ENCODE peak calls at places on chromosomes 2 and 18, in ten cellular contexts. One of them, this sample, is unnamed.

GRCh38 chr18:66900837-66901236 is 296.9 kb upstream of the CDH19 start:
- DNase-seq in upper lobe of left lung: no peak
- DNase-seq in suprapubic skin: no peak
- DNase-seq in HCT116: no peak
- DNase-seq in sigmoid colon: no peak
- DNase-seq in endothelial cell of umbilical vein: no peak
- DNase-seq in K562: no peak
- DNase-seq in stomach: no peak
- DNase-seq in spleen: no peak
- DNase-seq in HL-60: no peak
- DNase-seq in this sample: no peak

GRCh38 chr18:43192408-43192807 is 76.9 kb upstream of the RIT2 start:
- DNase-seq in upper lobe of left lung: no peak
- DNase-seq in suprapubic skin: no peak
- DNase-seq in HCT116: no peak
- DNase-seq in sigmoid colon: no peak
- DNase-seq in endothelial cell of umbilical vein: no peak
- DNase-seq in K562: no peak
- DNase-seq in stomach: no peak
- DNase-seq in spleen: no peak
- DNase-seq in HL-60: no peak
- DNase-seq in this sample: no peak

GRCh38 chr18:33107511-33107910 is 333.0 kb downstream of the CCDC178 start:
- DNase-seq in upper lobe of left lung: no peak
- DNase-seq in suprapubic skin: no peak
- DNase-seq in HCT116: no peak
- DNase-seq in sigmoid colon: no peak
- DNase-seq in endothelial cell of umbilical vein: no peak
- DNase-seq in K562: no peak
- DNase-seq in stomach: no peak
- DNase-seq in spleen: no peak
- DNase-seq in HL-60: no peak
- DNase-seq in this sample: no peak

GRCh38 chr2:186755066-186755465 is 61.2 kb downstream of the FAM171B start:
- DNase-seq in upper lobe of left lung: no peak
- DNase-seq in suprapubic skin: no peak
- DNase-seq in HCT116: no peak
- DNase-seq in sigmoid colon: no peak
- DNase-seq in endothelial cell of umbilical vein: no peak
- DNase-seq in K562: no peak
- DNase-seq in stomach: no peak
- DNase-seq in spleen: no peak
- DNase-seq in HL-60: no peak
- DNase-seq in this sample: no peak

GRCh38 chr2:198316852-198317395 is 512.5 kb downstream of the PLCL1 start:
- DNase-seq in upper lobe of left lung: no peak
- DNase-seq in suprapubic skin: no peak
- DNase-seq in HCT116: no peak
- DNase-seq in sigmoid colon: no peak
- DNase-seq in endothelial cell of umbilical vein: no peak
- DNase-seq in K562: no peak
- DNase-seq in stomach: no peak
- DNase-seq in spleen: no peak
- DNase-seq in HL-60: no peak
- DNase-seq in this sample: no peak

GRCh38 chr18:35131387-35132283 is 90.4 kb downstream of the MAPRE2 start:
- DNase-seq in upper lobe of left lung: no peak
- DNase-seq in suprapubic skin: no peak
- DNase-seq in HCT116: no peak
- DNase-seq in sigmoid colon: no peak
- DNase-seq in endothelial cell of umbilical vein: peak; percentile 60
- DNase-seq in K562: no peak
- DNase-seq in stomach: no peak
- DNase-seq in spleen: no peak
- DNase-seq in HL-60: no peak
- DNase-seq in this sample: no peak

GRCh38 chr18:23812566-23813440 is 123.5 kb downstream of the LAMA3 start:
- DNase-seq in upper lobe of left lung: no peak
- DNase-seq in suprapubic skin: no peak
- DNase-seq in HCT116: peak; percentile 15
- DNase-seq in sigmoid colon: no peak
- DNase-seq in endothelial cell of umbilical vein: peak; percentile 58
- DNase-seq in K562: peak; percentile 24
- DNase-seq in stomach: no peak
- DNase-seq in spleen: no peak
- DNase-seq in HL-60: no peak
- DNase-seq in this sample: no peak

GRCh38 chr2:235432741-235433520 is 60.9 kb upstream of the AGAP1 start:
- DNase-seq in upper lobe of left lung: no peak
- DNase-seq in suprapubic skin: no peak
- DNase-seq in HCT116: no peak
- DNase-seq in sigmoid colon: no peak
- DNase-seq in endothelial cell of umbilical vein: peak; percentile 50
- DNase-seq in K562: no peak
- DNase-seq in stomach: no peak
- DNase-seq in spleen: peak; percentile 74
- DNase-seq in HL-60: no peak
- DNase-seq in this sample: no peak

DNA sequence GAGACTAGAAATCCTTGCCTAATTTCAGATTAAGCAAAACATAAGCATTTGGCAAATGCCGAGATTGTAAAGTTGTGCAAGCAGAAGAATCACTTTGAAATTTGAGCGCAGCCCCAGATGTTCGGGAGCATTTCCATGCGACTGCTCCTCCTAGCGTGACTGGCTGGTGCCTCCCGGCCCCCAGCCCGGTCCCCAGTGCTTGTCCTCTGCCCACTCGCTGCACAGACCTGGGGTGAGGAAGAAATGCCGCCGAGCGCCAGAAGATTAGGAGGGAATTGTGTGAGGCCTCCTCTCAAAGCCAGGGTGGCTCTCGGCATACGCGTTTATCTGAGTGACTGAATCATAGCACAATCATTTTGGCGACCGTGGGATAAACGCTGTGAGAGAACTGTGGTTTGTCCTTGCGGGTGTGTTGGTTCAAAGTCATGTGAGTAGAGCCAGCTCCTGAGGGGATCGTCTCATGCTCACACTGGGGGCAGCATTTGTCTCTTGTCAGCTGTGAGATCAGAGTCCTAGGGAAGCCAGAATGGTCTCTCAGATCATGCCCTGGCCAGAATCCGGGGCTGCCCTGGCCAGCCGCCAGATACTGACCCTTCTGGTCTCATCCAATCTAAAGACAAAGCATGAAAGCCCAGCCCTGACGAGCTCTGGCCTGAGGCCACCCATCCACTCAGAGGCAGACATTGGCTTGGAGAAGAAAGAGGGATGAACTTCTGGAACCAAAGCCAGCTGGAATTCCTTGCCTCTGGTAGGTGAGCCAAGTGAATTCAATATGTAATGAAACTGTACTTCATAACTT is 189.3 kb downstream of the SH3RF3 start:
- DNase-seq in upper lobe of left lung: peak; percentile 92
- DNase-seq in suprapubic skin: peak; percentile 87
- DNase-seq in HCT116: no peak
- DNase-seq in sigmoid colon: peak; percentile 95
- DNase-seq in endothelial cell of umbilical vein: no peak
- DNase-seq in K562: no peak
- DNase-seq in stomach: peak; percentile 50
- DNase-seq in spleen: no peak
- DNase-seq in HL-60: no peak
- DNase-seq in this sample: peak; percentile 53
- TF ChIP-seq POLR2AphosphoS5 in upper lobe of left lung: peak; percentile 13
- TF ChIP-seq POLR2AphosphoS5 in suprapubic skin: peak; percentile 56
- TF ChIP-seq POLR2AphosphoS5 in HCT116: no peak
- TF ChIP-seq POLR2AphosphoS5 in sigmoid colon: peak; percentile 75
- TF ChIP-seq POLR2AphosphoS5 in endothelial cell of umbilical vein: no peak
- TF ChIP-seq POLR2AphosphoS5 in K562: no peak
- TF ChIP-seq POLR2AphosphoS5 in stomach: peak; percentile 35
- TF ChIP-seq POLR2AphosphoS5 in spleen: peak; percentile 41
- TF ChIP-seq POLR2AphosphoS5 in HL-60: no peak
- TF ChIP-seq POLR2AphosphoS5 in this sample: peak; percentile 48

GRCh38 chr2:239479471-239479870 is 78.7 kb upstream of the HDAC4 start:
- DNase-seq in upper lobe of left lung: no peak
- DNase-seq in suprapubic skin: no peak
- DNase-seq in HCT116: no peak
- DNase-seq in sigmoid colon: no peak
- DNase-seq in endothelial cell of umbilical vein: no peak
- DNase-seq in K562: no peak
- DNase-seq in stomach: no peak
- DNase-seq in spleen: no peak
- DNase-seq in HL-60: no peak
- DNase-seq in this sample: no peak

GRCh38 chr2:239475161-239476028 is 74.6 kb upstream of the HDAC4 start:
- DNase-seq in upper lobe of left lung: no peak
- DNase-seq in suprapubic skin: no peak
- DNase-seq in HCT116: no peak
- DNase-seq in sigmoid colon: peak; percentile 52
- DNase-seq in endothelial cell of umbilical vein: no peak
- DNase-seq in K562: no peak
- DNase-seq in stomach: no peak
- DNase-seq in spleen: peak; percentile 47
- DNase-seq in HL-60: no peak
- DNase-seq in this sample: no peak

GRCh38 chr2:239476029-239476756 is 75.4 kb upstream of the HDAC4 start:
- DNase-seq in upper lobe of left lung: no peak
- DNase-seq in suprapubic skin: no peak
- DNase-seq in HCT116: no peak
- DNase-seq in sigmoid colon: no peak
- DNase-seq in endothelial cell of umbilical vein: no peak
- DNase-seq in K562: no peak
- DNase-seq in stomach: no peak
- DNase-seq in spleen: peak; percentile 40
- DNase-seq in HL-60: no peak
- DNase-seq in this sample: no peak

GRCh38 chr2:239477606-239478005 is 76.8 kb upstream of the HDAC4 start:
- DNase-seq in upper lobe of left lung: no peak
- DNase-seq in suprapubic skin: no peak
- DNase-seq in HCT116: no peak
- DNase-seq in sigmoid colon: no peak
- DNase-seq in endothelial cell of umbilical vein: no peak
- DNase-seq in K562: no peak
- DNase-seq in stomach: no peak
- DNase-seq in spleen: peak; percentile 46
- DNase-seq in HL-60: no peak
- DNase-seq in this sample: no peak

DNA sequence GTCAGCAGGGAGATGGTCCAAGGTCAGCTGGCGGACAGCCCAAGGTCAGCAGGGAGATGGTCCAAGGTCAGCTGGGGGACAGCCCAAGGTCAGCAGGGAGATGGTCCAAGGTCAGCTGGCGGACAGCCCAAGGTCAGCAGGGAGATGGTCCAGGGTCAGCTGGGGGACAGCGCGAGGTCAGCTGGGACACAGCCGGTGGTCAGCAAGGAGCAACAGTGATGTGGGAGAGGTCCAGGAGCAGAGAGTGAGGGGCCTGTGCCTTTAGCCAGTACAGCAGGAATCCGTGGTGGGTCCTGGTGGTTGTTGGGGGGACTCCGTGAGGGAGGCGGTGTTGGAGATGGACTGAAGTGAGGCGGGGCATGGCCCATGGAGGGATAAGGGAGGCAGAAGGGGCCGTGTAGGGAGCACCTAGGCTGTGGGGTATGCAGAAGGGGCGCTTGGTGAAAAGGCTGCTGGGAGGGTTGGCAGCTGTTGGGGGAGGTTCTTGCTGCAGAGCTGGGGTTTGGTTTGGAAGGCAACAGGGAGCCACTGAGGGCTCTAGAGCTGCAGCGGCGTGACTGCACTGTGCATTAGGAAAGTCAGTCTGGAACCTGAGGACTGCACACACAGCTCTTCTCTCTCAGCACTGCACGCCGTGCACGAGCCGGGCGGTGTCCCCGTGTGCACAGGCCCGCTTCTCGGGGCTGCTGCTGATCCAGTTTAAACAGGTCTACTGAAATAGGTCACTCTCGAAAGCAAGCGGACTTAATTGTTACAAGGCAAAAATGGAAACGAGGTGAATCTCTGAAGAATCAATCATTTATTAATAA is 76.1 kb upstream of the HDAC4 start:
- DNase-seq in upper lobe of left lung: no peak
- DNase-seq in suprapubic skin: no peak
- DNase-seq in HCT116: no peak
- DNase-seq in sigmoid colon: no peak
- DNase-seq in endothelial cell of umbilical vein: no peak
- DNase-seq in K562: no peak
- DNase-seq in stomach: no peak
- DNase-seq in spleen: peak; percentile 50
- DNase-seq in HL-60: no peak
- DNase-seq in this sample: no peak
- H3K27me3 ChIP-seq in upper lobe of left lung: no peaks in the 10 kb centered on the region
- H3K27me3 ChIP-seq in suprapubic skin: no peaks in the 10 kb centered on the region
- H3K27me3 ChIP-seq in HCT116: peaks cover 15% of the 10 kb centered on the region
- H3K27me3 ChIP-seq in sigmoid colon: no peaks in the 10 kb centered on the region
- H3K27me3 ChIP-seq in endothelial cell of umbilical vein: no peaks in the 10 kb centered on the region
- H3K27me3 ChIP-seq in K562: peaks cover 36% of the 10 kb centered on the region
- H3K27me3 ChIP-seq in stomach: no peaks in the 10 kb centered on the region
- H3K27me3 ChIP-seq in spleen: no peaks in the 10 kb centered on the region
- H3K27me3 ChIP-seq in HL-60: no peaks in the 10 kb centered on the region
- H3K27me3 ChIP-seq in this sample: no peaks in the 10 kb centered on the region

DNA sequence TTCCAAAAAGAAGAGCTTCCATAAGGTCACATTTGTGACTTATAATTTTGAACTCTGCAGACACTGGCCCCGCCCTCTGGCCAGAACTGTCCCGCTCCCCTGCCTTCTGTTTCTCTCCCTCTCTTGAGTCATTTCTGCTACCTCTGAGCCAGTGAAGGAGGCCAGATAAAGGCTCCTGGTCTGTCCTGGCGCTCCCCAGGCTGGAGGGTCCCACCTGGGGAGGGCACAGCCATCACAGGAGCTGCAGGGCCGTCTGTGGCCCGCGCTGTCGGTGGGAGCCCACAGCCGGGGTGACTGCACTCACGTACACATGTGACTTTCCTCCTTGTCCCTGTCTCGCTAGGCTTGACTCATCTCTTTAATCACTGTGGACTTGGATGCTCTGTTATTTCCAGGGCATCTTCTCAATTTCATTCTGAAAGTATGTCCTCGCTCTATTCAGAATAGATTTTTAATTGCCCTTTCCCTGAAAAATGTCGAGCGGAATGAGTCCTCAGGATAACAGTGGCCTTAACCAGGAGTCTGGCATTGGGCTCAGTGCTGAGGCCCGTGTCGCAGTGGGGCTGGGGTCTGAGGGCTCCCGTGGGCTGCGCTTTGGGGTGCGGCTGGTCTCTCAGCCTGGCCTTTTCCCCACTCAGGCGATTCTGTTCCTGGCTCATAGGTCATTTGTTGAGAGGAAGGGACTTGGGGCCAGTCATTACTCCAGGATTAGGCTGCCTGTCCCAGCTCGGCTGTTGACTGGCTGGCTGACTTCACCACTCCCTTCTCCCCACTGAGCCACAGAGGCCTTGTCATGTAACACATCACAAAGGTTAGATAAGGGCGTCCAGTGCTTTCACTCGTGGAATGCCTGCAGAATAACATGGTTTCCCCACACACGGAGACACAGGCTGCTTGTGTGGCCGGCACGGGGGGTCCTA is 34.5 kb downstream of the KLHL29 start:
- DNase-seq in upper lobe of left lung: peak; percentile 64
- DNase-seq in suprapubic skin: no peak
- DNase-seq in HCT116: no peak
- DNase-seq in sigmoid colon: no peak
- DNase-seq in endothelial cell of umbilical vein: no peak
- DNase-seq in K562: no peak
- DNase-seq in stomach: peak; percentile 24
- DNase-seq in spleen: peak; percentile 53
- DNase-seq in HL-60: no peak
- DNase-seq in this sample: no peak
- TF ChIP-seq POLR2AphosphoS5 in upper lobe of left lung: no peak
- TF ChIP-seq POLR2AphosphoS5 in suprapubic skin: no peak
- TF ChIP-seq POLR2AphosphoS5 in HCT116: no peak
- TF ChIP-seq POLR2AphosphoS5 in sigmoid colon: no peak
- TF ChIP-seq POLR2AphosphoS5 in endothelial cell of umbilical vein: no peak
- TF ChIP-seq POLR2AphosphoS5 in K562: no peak
- TF ChIP-seq POLR2AphosphoS5 in stomach: no peak
- TF ChIP-seq POLR2AphosphoS5 in spleen: no peak
- TF ChIP-seq POLR2AphosphoS5 in HL-60: no peak
- TF ChIP-seq POLR2AphosphoS5 in this sample: no peak

GRCh38 chr18:22564036-22564435 is 146.3 kb upstream of the CTAGE1 start:
- DNase-seq in upper lobe of left lung: no peak
- DNase-seq in suprapubic skin: no peak
- DNase-seq in HCT116: no peak
- DNase-seq in sigmoid colon: no peak
- DNase-seq in endothelial cell of umbilical vein: peak; percentile 54
- DNase-seq in K562: no peak
- DNase-seq in stomach: no peak
- DNase-seq in spleen: no peak
- DNase-seq in HL-60: no peak
- DNase-seq in this sample: no peak
- H3K27me3 ChIP-seq in upper lobe of left lung: no peaks in the 10 kb centered on the region
- H3K27me3 ChIP-seq in suprapubic skin: peaks cover 54% of the 10 kb centered on the region
- H3K27me3 ChIP-seq in HCT116: no peaks in the 10 kb centered on the region
- H3K27me3 ChIP-seq in sigmoid colon: no peaks in the 10 kb centered on the region
- H3K27me3 ChIP-seq in endothelial cell of umbilical vein: no peaks in the 10 kb centered on the region
- H3K27me3 ChIP-seq in K562: no peaks in the 10 kb centered on the region
- H3K27me3 ChIP-seq in stomach: no peaks in the 10 kb centered on the region
- H3K27me3 ChIP-seq in spleen: no peaks in the 10 kb centered on the region
- H3K27me3 ChIP-seq in HL-60: peaks cover 28% of the 10 kb centered on the region
- H3K27me3 ChIP-seq in this sample: no peaks in the 10 kb centered on the region

This sample was measured in breast epithelium.